ENCODE peak calls at places on chromosomes 3 and 15, in eight cellular contexts. One of them, this sample, is unnamed.

GRCh38 chr15:26711445-26711844 is 61.4 kb downstream of the GABRB3 start:
- DNase-seq in cardiac muscle cell: no peak
- DNase-seq in lower lobe of right lung: no peak
- DNase-seq in choroid plexus epithelial cell: no peak
- DNase-seq in WERI-Rb-1: no peak
- DNase-seq in SK-N-SH: no peak
- DNase-seq in cardiac fibroblast: no peak
- DNase-seq in suprapubic skin: no peak
- DNase-seq in this sample: no peak

GRCh38 chr3:153848701-153849100 is 272.5 kb upstream of the ARHGEF26 start:
- DNase-seq in lower lobe of right lung: no peak
- DNase-seq in cardiac muscle cell: peak; percentile 29
- DNase-seq in cardiac fibroblast: peak; percentile 11
- DNase-seq in suprapubic skin: no peak
- DNase-seq in SK-N-SH: peak; percentile 6
- DNase-seq in WERI-Rb-1: no peak
- DNase-seq in choroid plexus epithelial cell: no peak
- DNase-seq in this sample: no peak

GRCh38 chr3:71684752-71685151 is 40.5 kb downstream of the EIF4E3 start:
- DNase-seq in cardiac fibroblast: peak; percentile 87
- DNase-seq in cardiac muscle cell: peak; percentile 84
- DNase-seq in choroid plexus epithelial cell: peak; percentile 87
- DNase-seq in WERI-Rb-1: no peak
- DNase-seq in lower lobe of right lung: no peak
- DNase-seq in SK-N-SH: no peak
- DNase-seq in suprapubic skin: no peak
- DNase-seq in this sample: no peak

GRCh38 chr3:12192655-12193484 is 34.2 kb upstream of the TIMP4 start:
- DNase-seq in suprapubic skin: no peak
- DNase-seq in cardiac muscle cell: no peak
- DNase-seq in WERI-Rb-1: no peak
- DNase-seq in SK-N-SH: no peak
- DNase-seq in cardiac fibroblast: no peak
- DNase-seq in lower lobe of right lung: no peak
- DNase-seq in choroid plexus epithelial cell: no peak
- DNase-seq in this sample: no peak

GRCh38 chr3:13452490-13453335 is 27.4 kb upstream of the HDAC11 start:
- DNase-seq in suprapubic skin: no peak
- DNase-seq in choroid plexus epithelial cell: peak; percentile 79
- DNase-seq in WERI-Rb-1: peak; percentile 32
- DNase-seq in cardiac muscle cell: peak; percentile 68
- DNase-seq in SK-N-SH: peak; percentile 59
- DNase-seq in lower lobe of right lung: no peak
- DNase-seq in cardiac fibroblast: peak; percentile 67
- DNase-seq in this sample: no peak

GRCh38 chr3:46061887-46062286 is 34.6 kb upstream of the XCR1 start:
- DNase-seq in lower lobe of right lung: no peak
- DNase-seq in choroid plexus epithelial cell: no peak
- DNase-seq in cardiac fibroblast: no peak
- DNase-seq in WERI-Rb-1: no peak
- DNase-seq in SK-N-SH: no peak
- DNase-seq in cardiac muscle cell: no peak
- DNase-seq in suprapubic skin: no peak
- DNase-seq in this sample: no peak

GRCh38 chr3:79767194-79767952 is 425 bp downstream of the ROBO1 start:
- DNase-seq in choroid plexus epithelial cell: peak; percentile 57
- DNase-seq in suprapubic skin: no peak
- DNase-seq in SK-N-SH: peak; percentile 55
- DNase-seq in WERI-Rb-1: no peak
- DNase-seq in lower lobe of right lung: no peak
- DNase-seq in cardiac muscle cell: peak; percentile 1
- DNase-seq in cardiac fibroblast: no peak
- DNase-seq in this sample: no peak

GRCh38 chr3:161508852-161509477 is 12.4 kb downstream of the OTOL1 start:
- DNase-seq in WERI-Rb-1: no peak
- DNase-seq in suprapubic skin: no peak
- DNase-seq in SK-N-SH: peak; percentile 24
- DNase-seq in cardiac fibroblast: peak; percentile 2
- DNase-seq in cardiac muscle cell: no peak
- DNase-seq in choroid plexus epithelial cell: peak; percentile 18
- DNase-seq in lower lobe of right lung: no peak
- DNase-seq in this sample: no peak

GRCh38 chr15:91865903-91866302 is 12.4 kb downstream of the SLCO3A1 start:
- DNase-seq in lower lobe of right lung: no peak
- DNase-seq in cardiac muscle cell: no peak
- DNase-seq in choroid plexus epithelial cell: no peak
- DNase-seq in cardiac fibroblast: no peak
- DNase-seq in SK-N-SH: no peak
- DNase-seq in suprapubic skin: no peak
- DNase-seq in WERI-Rb-1: no peak
- DNase-seq in this sample: no peak

GRCh38 chr15:35309886-35310285 is 224.8 kb upstream of the NANOGP8 start:
- DNase-seq in cardiac muscle cell: no peak
- DNase-seq in choroid plexus epithelial cell: no peak
- DNase-seq in lower lobe of right lung: no peak
- DNase-seq in cardiac fibroblast: no peak
- DNase-seq in WERI-Rb-1: no peak
- DNase-seq in suprapubic skin: no peak
- DNase-seq in SK-N-SH: no peak
- DNase-seq in this sample: no peak

GRCh38 chr3:82294609-82295008 is 533.2 kb upstream of the GBE1 start:
- DNase-seq in cardiac muscle cell: no peak
- DNase-seq in lower lobe of right lung: no peak
- DNase-seq in SK-N-SH: no peak
- DNase-seq in cardiac fibroblast: no peak
- DNase-seq in WERI-Rb-1: no peak
- DNase-seq in choroid plexus epithelial cell: no peak
- DNase-seq in suprapubic skin: no peak
- DNase-seq in this sample: no peak

GRCh38 chr3:131231710-131232348 is 149.7 kb upstream of the NUDT16 start:
- DNase-seq in choroid plexus epithelial cell: peak; percentile 62
- DNase-seq in cardiac fibroblast: peak; percentile 12
- DNase-seq in WERI-Rb-1: no peak
- DNase-seq in suprapubic skin: no peak
- DNase-seq in SK-N-SH: peak; percentile 9
- DNase-seq in lower lobe of right lung: no peak
- DNase-seq in cardiac muscle cell: no peak
- DNase-seq in this sample: no peak

GRCh38 chr3:146163584-146163983 is 2.6 kb upstream of the PLOD2 start:
- DNase-seq in cardiac fibroblast: peak; percentile 93
- DNase-seq in SK-N-SH: no peak
- DNase-seq in choroid plexus epithelial cell: peak; percentile 94
- DNase-seq in WERI-Rb-1: no peak
- DNase-seq in suprapubic skin: no peak
- DNase-seq in cardiac muscle cell: peak; percentile 95
- DNase-seq in lower lobe of right lung: no peak
- DNase-seq in this sample: no peak
- TF ChIP-seq CTCF in cardiac fibroblast: peak; percentile 37
- TF ChIP-seq CTCF in SK-N-SH: peak; percentile 27
- TF ChIP-seq CTCF in choroid plexus epithelial cell: peak; percentile 24
- TF ChIP-seq CTCF in WERI-Rb-1: no peak
- TF ChIP-seq CTCF in suprapubic skin: no peak
- TF ChIP-seq CTCF in cardiac muscle cell: peak; percentile 21
- TF ChIP-seq CTCF in lower lobe of right lung: peak; percentile 20
- TF ChIP-seq CTCF in this sample: no peak

DNA sequence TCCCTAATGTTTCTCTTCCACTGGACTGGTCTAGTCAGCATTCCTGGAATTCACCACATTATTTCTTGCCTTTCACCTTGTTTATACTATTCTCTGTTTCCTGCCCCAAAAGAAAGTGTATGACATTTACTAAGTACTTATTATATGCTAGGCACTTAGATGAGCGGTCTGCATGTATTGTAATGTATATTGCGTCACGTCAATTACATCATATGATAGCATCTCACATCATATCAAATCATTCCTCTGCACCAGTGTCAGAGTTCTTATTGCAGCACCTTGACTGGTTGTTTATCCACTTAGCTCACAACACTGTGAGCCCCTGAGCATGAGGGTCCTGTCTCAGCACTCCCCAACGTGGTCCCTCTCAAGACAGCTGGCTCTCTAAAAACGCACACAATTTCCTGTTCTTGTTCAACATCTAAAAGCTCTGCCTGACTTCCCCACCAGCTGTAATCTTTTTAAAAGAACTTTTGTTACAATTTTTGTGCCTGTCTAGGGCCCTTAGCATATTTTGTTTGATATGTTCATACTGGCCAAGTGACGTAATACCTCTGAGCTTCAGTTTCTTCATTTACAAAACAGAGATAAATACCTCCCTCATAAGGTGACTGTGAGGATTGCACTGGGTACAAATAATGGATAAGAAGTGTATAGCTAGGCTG is 58.8 kb downstream of the ARHGAP31 start:
- DNase-seq in cardiac fibroblast: peak; percentile 87
- DNase-seq in lower lobe of right lung: no peak
- DNase-seq in cardiac muscle cell: peak; percentile 86
- DNase-seq in SK-N-SH: no peak
- DNase-seq in WERI-Rb-1: no peak
- DNase-seq in suprapubic skin: no peak
- DNase-seq in choroid plexus epithelial cell: peak; percentile 91
- DNase-seq in this sample: peak; percentile 37
- H3K4me3 ChIP-seq in cardiac fibroblast: no peak overlapping the region
- H3K4me3 ChIP-seq in lower lobe of right lung: no peak overlapping the region
- H3K4me3 ChIP-seq in cardiac muscle cell: no peak overlapping the region
- H3K4me3 ChIP-seq in SK-N-SH: no peak overlapping the region
- H3K4me3 ChIP-seq in WERI-Rb-1: no peak overlapping the region
- H3K4me3 ChIP-seq in suprapubic skin: no peak overlapping the region
- H3K4me3 ChIP-seq in choroid plexus epithelial cell: no peak overlapping the region
- H3K4me3 ChIP-seq in this sample: no peak overlapping the region

GRCh38 chr15:38991126-38991525 is 426.5 kb upstream of the RASGRP1 start:
- DNase-seq in cardiac muscle cell: peak; percentile 85
- DNase-seq in SK-N-SH: peak; percentile 36
- DNase-seq in choroid plexus epithelial cell: peak; percentile 72
- DNase-seq in cardiac fibroblast: peak; percentile 87
- DNase-seq in lower lobe of right lung: no peak
- DNase-seq in WERI-Rb-1: peak; percentile 8
- DNase-seq in suprapubic skin: no peak
- DNase-seq in this sample: no peak
- TF ChIP-seq CTCF in cardiac muscle cell: peak; percentile 65
- TF ChIP-seq CTCF in SK-N-SH: peak; percentile 64
- TF ChIP-seq CTCF in choroid plexus epithelial cell: peak; percentile 73
- TF ChIP-seq CTCF in cardiac fibroblast: peak; percentile 54
- TF ChIP-seq CTCF in lower lobe of right lung: peak; percentile 54
- TF ChIP-seq CTCF in WERI-Rb-1: peak; percentile 47
- TF ChIP-seq CTCF in suprapubic skin: peak; percentile 18
- TF ChIP-seq CTCF in this sample: peak; percentile 27

GRCh38 chr15:89089316-89090230 is 1.3 kb downstream of the ABHD2 start:
- DNase-seq in suprapubic skin: no peak
- DNase-seq in lower lobe of right lung: no peak
- DNase-seq in WERI-Rb-1: no peak
- DNase-seq in choroid plexus epithelial cell: no peak
- DNase-seq in cardiac muscle cell: no peak
- DNase-seq in SK-N-SH: no peak
- DNase-seq in cardiac fibroblast: no peak
- DNase-seq in this sample: no peak

GRCh38 chr15:89088605-89089315 is 504 bp downstream of the ABHD2 start:
- DNase-seq in cardiac muscle cell: peak; percentile 31
- DNase-seq in lower lobe of right lung: peak; percentile 62
- DNase-seq in cardiac fibroblast: no peak
- DNase-seq in choroid plexus epithelial cell: peak; percentile 29
- DNase-seq in WERI-Rb-1: no peak
- DNase-seq in SK-N-SH: no peak
- DNase-seq in suprapubic skin: peak; percentile 81
- DNase-seq in this sample: no peak

GRCh38 chr15:89093509-89093908 is 5.3 kb downstream of the ABHD2 start:
- DNase-seq in SK-N-SH: no peak
- DNase-seq in suprapubic skin: no peak
- DNase-seq in lower lobe of right lung: no peak
- DNase-seq in choroid plexus epithelial cell: no peak
- DNase-seq in cardiac fibroblast: no peak
- DNase-seq in cardiac muscle cell: no peak
- DNase-seq in WERI-Rb-1: no peak
- DNase-seq in this sample: no peak

GRCh38 chr15:89090791-89091666 is 2.8 kb downstream of the ABHD2 start:
- DNase-seq in cardiac muscle cell: peak; percentile 80
- DNase-seq in suprapubic skin: no peak
- DNase-seq in cardiac fibroblast: peak; percentile 89
- DNase-seq in WERI-Rb-1: no peak
- DNase-seq in SK-N-SH: peak; percentile 42
- DNase-seq in lower lobe of right lung: peak; percentile 85
- DNase-seq in choroid plexus epithelial cell: peak; percentile 66
- DNase-seq in this sample: no peak

GRCh38 chr15:89091667-89092220 is 3.5 kb downstream of the ABHD2 start:
- DNase-seq in lower lobe of right lung: no peak
- DNase-seq in choroid plexus epithelial cell: no peak
- DNase-seq in suprapubic skin: no peak
- DNase-seq in SK-N-SH: no peak
- DNase-seq in cardiac fibroblast: no peak
- DNase-seq in WERI-Rb-1: no peak
- DNase-seq in cardiac muscle cell: no peak
- DNase-seq in this sample: no peak
- H3K4me3 ChIP-seq in lower lobe of right lung: peak overlapping the region; percentile 97
- H3K4me3 ChIP-seq in choroid plexus epithelial cell: no peak overlapping the region
- H3K4me3 ChIP-seq in suprapubic skin: peak overlapping the region; percentile 89
- H3K4me3 ChIP-seq in SK-N-SH: peak overlapping the region; percentile 52
- H3K4me3 ChIP-seq in cardiac fibroblast: no peak overlapping the region
- H3K4me3 ChIP-seq in WERI-Rb-1: no peak overlapping the region
- H3K4me3 ChIP-seq in cardiac muscle cell: no peak overlapping the region
- H3K4me3 ChIP-seq in this sample: peak overlapping the region; percentile 46

This sample was measured in GM12864.